ENCODE peak calls at places on chromosome 14, in ten cellular contexts. L, V, Z, J, G, Y, Q, R, A and K are unnamed samples. For H3K9me3, the result is how much of the 10 kb centered on the place peaks cover.

GRCh38 chr14:77761205-77761931 is 412 bp upstream of the SNW1 start:
- DNase-seq in Y (no peak), A (peak), V (peak), Q (no peak), R (no peak), J (peak), Z (peak), G (peak), L (peak), K (no peak)

GRCh38 chr14:59118171-59118570 is 70.3 kb upstream of the DAAM1 start:
- DNase-seq in V (no peak), J (no peak), A (no peak), Q (no peak), Z (no peak), G (no peak), R (no peak), L (no peak), Y (no peak), K (no peak)

GRCh38 chr14:51715742-51716141 is 64.0 kb downstream of the FRMD6 start:
- DNase-seq in V (no peak), G (no peak), A (no peak), J (no peak), L (no peak), Z (no peak), Q (no peak), Y (no peak), R (no peak), K (no peak)

GRCh38 chr14:31371651-31372050 is 48.7 kb downstream of the HEATR5A start:
- DNase-seq in V (no peak), Z (no peak), Y (no peak), J (no peak), A (no peak), G (no peak), L (no peak), R (no peak), Q (no peak), K (no peak)

GRCh38 chr14:99644723-99645544 is at the start of gene HHIPL1:
- DNase-seq in Q (no peak), A (peak), L (no peak), G (peak), V (peak), Z (no peak), J (peak), R (peak), Y (no peak), K (no peak)

GRCh38 chr14:21476526-21476924 is 234 bp downstream of the RAB2B start:
- DNase-seq in Y (peak), V (peak), J (peak), Z (peak), A (peak), G (peak), Q (no peak), L (no peak), R (peak), K (peak)

GRCh38 chr14:34065222-34065621 is 114.3 kb upstream of the EGLN3 start:
- DNase-seq in J (no peak), A (no peak), Z (no peak), Q (no peak), L (peak), R (no peak), V (no peak), G (no peak), Y (no peak), K (no peak)

GRCh38 chr14:20714593-20715250 is 26.2 kb downstream of the ANG start:
- DNase-seq in A (peak), R (peak), G (peak), V (peak), L (no peak), J (peak), Y (peak), Z (no peak), Q (peak), K (no peak)

GRCh38 chr14:101065696-101066694 is 162.5 kb upstream of the RTL1 start:
- DNase-seq in A (no peak), Z (no peak), G (no peak), J (no peak), R (peak), V (peak), Y (no peak), Q (no peak), L (no peak), K (no peak)

GRCh38 chr14:31944256-31945073 is 132.6 kb upstream of the ARHGAP5 start:
- DNase-seq in L (no peak), G (no peak), Q (no peak), V (no peak), Y (peak), Z (peak), R (peak), A (no peak), J (no peak), K (no peak)

GRCh38 chr14:56487761-56488160 is 91.8 kb upstream of the TMEM260 start:
- DNase-seq in G (no peak), L (no peak), V (no peak), Q (no peak), J (no peak), Z (no peak), A (peak), R (no peak), Y (no peak), K (no peak)

GRCh38 chr14:24098927-24099813 is 5.1 kb downstream of the PCK2 start:
- DNase-seq in R (peak), V (no peak), J (no peak), Y (peak), G (peak), L (no peak), Q (no peak), A (no peak), Z (no peak), K (no peak)

GRCh38 chr14:77327111-77327510 is 6.3 kb downstream of the GSTZ1 start:
- DNase-seq in Y (no peak), Q (no peak), Z (no peak), L (no peak), A (no peak), G (no peak), R (no peak), J (no peak), V (no peak), K (no peak)

GRCh38 chr14:27049611-27050172 is 451.9 kb upstream of the NOVA1 start:
- DNase-seq in A (no peak), G (no peak), J (no peak), L (no peak), Y (no peak), R (no peak), Z (no peak), V (no peak), Q (no peak), K (no peak)

GRCh38 chr14:78595797-78596196 is 425.6 kb downstream of the NRXN3 start:
- DNase-seq in G (no peak), Z (no peak), A (peak), V (no peak), Y (no peak), J (no peak), L (no peak), R (no peak), Q (no peak), K (no peak)

GRCh38 chr14:95156765-95157194 is 549 bp downstream of the DICER1 start:
- DNase-seq in Q (no peak), L (no peak), Y (peak), J (peak), Z (peak), V (peak), G (peak), A (peak), R (no peak), K (peak)

GRCh38 chr14:75084513-75084912 is 15.1 kb downstream of the ZC2HC1C start:
- DNase-seq in A (no peak), J (no peak), G (no peak), Q (no peak), Y (no peak), R (no peak), Z (no peak), L (no peak), V (no peak), K (no peak)

GRCh38 chr14:105865904-105866840 is 339.8 kb downstream of the TMEM121 start:
- DNase-seq in Y (peak), Z (no peak), Q (no peak), V (no peak), G (no peak), J (peak), L (no peak), A (no peak), R (peak), K (no peak)

GRCh38 chr14:57029620-57030253 is 219.5 kb upstream of the OTX2 start:
- DNase-seq in A (no peak), R (no peak), Z (no peak), V (no peak), Y (no peak), L (no peak), G (no peak), Q (no peak), J (no peak), K (no peak)

GRCh38 chr14:32514236-32514635 is 185.1 kb downstream of the AKAP6 start:
- DNase-seq in R (no peak), G (no peak), L (no peak), Q (no peak), Y (no peak), A (peak), J (no peak), V (no peak), Z (no peak), K (no peak)

GRCh38 chr14:32536175-32536574 is 207.1 kb downstream of the AKAP6 start:
- DNase-seq in Q (no peak), G (no peak), R (no peak), A (no peak), L (no peak), Z (no peak), J (no peak), Y (no peak), V (no peak), K (no peak)

GRCh38 chr14:22658951-22659350 is 14.8 kb upstream of the OR6J1 start:
- DNase-seq in Q (no peak), G (no peak), A (no peak), L (no peak), Y (no peak), Z (no peak), V (no peak), J (no peak), R (no peak), K (no peak)

GRCh38 chr14:70489579-70490175 is 37.7 kb downstream of the ADAM21 start:
- DNase-seq in A (no peak), R (no peak), V (no peak), G (no peak), L (no peak), Y (no peak), J (no peak), Q (no peak), Z (no peak), K (no peak)
- H3K9me3 ChIP-seq in A (under half), R (under half), V (under half), G (under half), L (under half), Y (under half), J (half or more), Q (under half), Z (under half), K (under half)

DNA sequence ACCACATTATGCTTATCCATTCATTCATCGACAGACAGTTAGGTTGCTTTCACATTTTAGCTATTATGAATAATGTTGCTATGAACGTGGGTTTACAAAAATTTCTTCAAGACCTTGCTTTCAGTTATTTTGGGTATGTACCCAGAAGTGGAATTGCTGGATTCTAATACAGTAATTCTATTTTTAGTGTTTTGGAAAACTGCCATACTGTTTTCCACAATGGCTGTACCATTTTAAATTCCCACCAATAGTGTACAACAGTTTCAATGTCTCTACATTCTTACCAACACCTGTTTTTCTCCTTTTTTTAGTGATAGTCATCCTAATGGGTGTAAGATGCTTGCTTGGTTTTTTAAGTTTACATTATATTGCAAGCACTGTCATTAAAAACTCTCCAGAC is 147.5 kb downstream of the ZFP36L1 start:
- DNase-seq in V (no peak), G (no peak), A (no peak), J (no peak), Z (no peak), L (no peak), Q (no peak), R (no peak), Y (no peak), K (no peak)
- H3K9me3 ChIP-seq in V (under half), G (under half), A (under half), J (under half), Z (under half), L (under half), Q (under half), R (under half), Y (under half), K (under half)

DNA sequence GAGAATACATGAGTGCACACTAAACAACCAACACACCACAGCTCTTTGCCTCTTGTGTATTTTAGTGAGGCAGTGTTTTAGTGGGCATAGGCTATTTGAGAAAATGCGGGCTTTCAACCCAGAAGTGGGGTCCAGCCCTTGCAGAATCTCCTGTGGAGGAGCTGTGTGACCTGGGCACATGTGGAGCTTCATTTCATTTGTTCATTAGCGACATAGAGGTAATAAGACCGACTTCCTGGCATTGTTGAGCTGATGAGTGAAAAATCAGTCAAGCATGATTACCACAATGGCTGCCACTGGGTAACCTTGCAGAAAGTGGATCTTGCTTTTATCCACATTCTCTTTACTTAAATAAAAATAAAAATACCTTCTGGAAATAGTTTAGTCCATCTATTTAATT is 923.5 kb downstream of the BCL11B start:
- DNase-seq in Y (no peak), R (no peak), Q (no peak), V (no peak), A (no peak), J (no peak), Z (no peak), L (no peak), G (no peak), K (no peak)
- H3K9me3 ChIP-seq in Y (under half), R (under half), Q (under half), V (under half), A (under half), J (under half), Z (under half), L (under half), G (under half), K (under half)

GRCh38 chr14:37598973-37599526 is 3.6 kb downstream of the TTC6 start:
- DNase-seq in J (no peak), A (no peak), Y (no peak), V (no peak), R (no peak), L (no peak), G (no peak), Q (no peak), Z (no peak), K (no peak)

GRCh38 chr14:37595809-37596595 is 573 bp downstream of the TTC6 start:
- DNase-seq in A (peak), G (no peak), Y (peak), L (no peak), Z (peak), J (no peak), R (peak), Q (no peak), V (no peak), K (no peak)

GRCh38 chr14:37596790-37597189 is 1.4 kb downstream of the TTC6 start:
- DNase-seq in Q (no peak), V (no peak), L (no peak), J (no peak), R (no peak), G (no peak), A (no peak), Y (no peak), Z (no peak), K (no peak)

GRCh38 chr14:37598085-37598972 is 2.9 kb downstream of the TTC6 start:
- DNase-seq in A (no peak), Y (peak), V (no peak), L (no peak), Q (no peak), Z (no peak), R (peak), J (no peak), G (no peak), K (no peak)

DNA sequence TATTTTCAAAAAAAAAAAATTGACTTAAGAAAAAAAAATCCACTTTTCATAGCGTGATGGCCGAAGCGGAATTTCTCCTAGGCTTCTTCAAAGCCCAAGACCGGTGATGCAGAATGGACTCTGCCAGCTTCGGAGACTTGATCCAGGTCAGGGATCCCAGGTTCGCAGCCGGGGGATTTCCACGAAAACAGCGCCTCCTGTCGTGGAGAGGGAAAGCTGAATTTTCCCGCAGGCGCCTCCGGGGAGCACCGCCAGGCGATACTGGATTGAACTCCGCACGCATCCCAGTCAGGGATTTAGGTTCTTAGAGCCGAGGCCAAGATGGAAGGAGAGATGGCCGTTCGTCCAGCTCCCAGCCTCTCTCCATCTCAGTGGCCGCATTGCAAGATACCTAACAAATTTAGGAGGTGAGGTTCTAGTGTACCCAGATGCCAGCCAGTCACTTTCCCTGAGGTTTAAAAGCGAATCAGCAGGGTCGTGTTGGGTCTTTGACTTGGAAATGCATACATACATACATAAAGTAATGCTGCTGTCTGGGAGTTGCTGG is 2.2 kb downstream of the TTC6 start:
- DNase-seq in V (no peak), Y (peak), R (no peak), Q (no peak), G (no peak), Z (no peak), J (no peak), A (peak), L (no peak), K (no peak)
- H3K9me3 ChIP-seq in V (under half), Y (under half), R (under half), Q (under half), G (under half), Z (under half), J (under half), A (under half), L (under half), K (under half)

DNA sequence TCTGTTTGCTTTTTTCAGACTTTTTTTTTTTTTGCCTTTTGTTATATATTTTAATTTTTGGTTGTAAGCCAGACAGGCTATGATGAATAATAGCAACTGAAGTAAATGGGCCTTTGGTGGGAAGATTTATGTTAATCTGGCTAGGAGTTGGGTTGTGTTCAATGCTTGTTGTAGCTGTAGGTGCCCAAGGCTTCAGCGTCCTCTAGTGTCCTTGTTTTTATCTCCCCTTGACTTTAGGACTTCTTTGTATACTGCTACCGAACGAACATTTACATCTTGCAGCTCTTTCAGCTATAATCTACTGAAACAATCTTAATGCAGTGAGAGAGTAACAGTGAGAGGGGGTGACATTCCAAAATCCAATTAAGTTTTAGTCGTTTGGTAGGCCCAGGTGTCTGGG is 848.4 kb upstream of the FBXO33 start:
- DNase-seq in Q (no peak), R (no peak), Z (no peak), G (no peak), Y (no peak), L (no peak), V (no peak), J (no peak), A (no peak), K (no peak)
- H3K9me3 ChIP-seq in Q (under half), R (under half), Z (under half), G (under half), Y (under half), L (under half), V (under half), J (under half), A (under half), K (under half)